ENCODE peak calls at places on chromosomes 12 and 14, in five cellular contexts. One of them, this sample, is unnamed.
A peak's percentile ranks its signal among the peaks of the same experiment; 100 is the strongest.

GRCh38 chr12:43444940-43445564 is 107.0 kb downstream of the ADAMTS20 start:
- DNase-seq in omental fat pad: peak; percentile 47
- DNase-seq in IMR-90: peak; percentile 59
- DNase-seq in Peyer's patch: no peak
- DNase-seq in dorsolateral prefrontal cortex: peak; percentile 6
- DNase-seq in this sample: no peak

GRCh38 chr14:77026166-77026929 is 2.2 kb downstream of the IRF2BPL start:
- DNase-seq in omental fat pad: no peak
- DNase-seq in IMR-90: peak; percentile 51
- DNase-seq in dorsolateral prefrontal cortex: peak; percentile 41
- DNase-seq in Peyer's patch: peak; percentile 69
- DNase-seq in this sample: no peak

GRCh38 chr14:91870001-91870400 is 2.7 kb upstream of the TC2N start:
- DNase-seq in IMR-90: no peak
- DNase-seq in Peyer's patch: no peak
- DNase-seq in dorsolateral prefrontal cortex: no peak
- DNase-seq in omental fat pad: no peak
- DNase-seq in this sample: no peak

GRCh38 chr12:2959194-2959507 is at the start of gene TEAD4:
- DNase-seq in dorsolateral prefrontal cortex: peak; percentile 29
- DNase-seq in Peyer's patch: peak; percentile 75
- DNase-seq in omental fat pad: no peak
- DNase-seq in IMR-90: peak; percentile 74
- DNase-seq in this sample: peak; percentile 69

GRCh38 chr12:112988224-112988623 is 9.9 kb downstream of the OAS2 start:
- DNase-seq in IMR-90: no peak
- DNase-seq in omental fat pad: no peak
- DNase-seq in dorsolateral prefrontal cortex: no peak
- DNase-seq in Peyer's patch: no peak
- DNase-seq in this sample: no peak

GRCh38 chr12:1474059-1474537 is 120.3 kb downstream of the FBXL14 start:
- DNase-seq in Peyer's patch: no peak
- DNase-seq in omental fat pad: no peak
- DNase-seq in IMR-90: peak; percentile 99
- DNase-seq in dorsolateral prefrontal cortex: no peak
- DNase-seq in this sample: no peak

GRCh38 chr14:52265248-52265647 is 2.2 kb upstream of the PTGDR start:
- DNase-seq in omental fat pad: no peak
- DNase-seq in IMR-90: no peak
- DNase-seq in Peyer's patch: no peak
- DNase-seq in dorsolateral prefrontal cortex: no peak
- DNase-seq in this sample: no peak

GRCh38 chr14:53411110-53411509 is 258.0 kb upstream of the DDHD1 start:
- DNase-seq in omental fat pad: no peak
- DNase-seq in Peyer's patch: no peak
- DNase-seq in dorsolateral prefrontal cortex: no peak
- DNase-seq in IMR-90: peak; percentile 94
- DNase-seq in this sample: no peak

GRCh38 chr14:67569011-67569650 is 30.9 kb downstream of the PIGH start:
- DNase-seq in IMR-90: no peak
- DNase-seq in dorsolateral prefrontal cortex: no peak
- DNase-seq in Peyer's patch: peak; percentile 41
- DNase-seq in omental fat pad: no peak
- DNase-seq in this sample: no peak

GRCh38 chr14:42140001-42140400 is 533.3 kb downstream of the LRFN5 start:
- DNase-seq in IMR-90: peak; percentile 54
- DNase-seq in omental fat pad: no peak
- DNase-seq in Peyer's patch: no peak
- DNase-seq in dorsolateral prefrontal cortex: no peak
- DNase-seq in this sample: no peak

GRCh38 chr12:52178984-52179383 is 12.8 kb downstream of the KRT80 start:
- DNase-seq in dorsolateral prefrontal cortex: no peak
- DNase-seq in Peyer's patch: no peak
- DNase-seq in omental fat pad: no peak
- DNase-seq in IMR-90: no peak
- DNase-seq in this sample: no peak

GRCh38 chr12:132700212-132700913 is 10.3 kb upstream of the PGAM5 start:
- DNase-seq in Peyer's patch: no peak
- DNase-seq in omental fat pad: no peak
- DNase-seq in IMR-90: peak; percentile 35
- DNase-seq in dorsolateral prefrontal cortex: no peak
- DNase-seq in this sample: no peak

GRCh38 chr12:51820721-51821422 is 27.6 kb downstream of the FIGNL2 start:
- DNase-seq in omental fat pad: no peak
- DNase-seq in Peyer's patch: peak; percentile 63
- DNase-seq in dorsolateral prefrontal cortex: peak; percentile 61
- DNase-seq in IMR-90: peak; percentile 60
- DNase-seq in this sample: peak; percentile 77

GRCh38 chr12:132445884-132446471 is 44.0 kb upstream of the FBRSL1 start:
- DNase-seq in dorsolateral prefrontal cortex: no peak
- DNase-seq in Peyer's patch: no peak
- DNase-seq in omental fat pad: peak; percentile 59
- DNase-seq in IMR-90: peak; percentile 70
- DNase-seq in this sample: no peak

GRCh38 chr14:105891631-105892452 is 365.5 kb downstream of the TMEM121 start:
- DNase-seq in dorsolateral prefrontal cortex: no peak
- DNase-seq in omental fat pad: no peak
- DNase-seq in Peyer's patch: peak; percentile 29
- DNase-seq in IMR-90: no peak
- DNase-seq in this sample: no peak

GRCh38 chr14:74401504-74402241 is 24.3 kb downstream of the SYNDIG1L start:
- DNase-seq in dorsolateral prefrontal cortex: no peak
- DNase-seq in Peyer's patch: no peak
- DNase-seq in IMR-90: no peak
- DNase-seq in omental fat pad: no peak
- DNase-seq in this sample: no peak

GRCh38 chr14:74403619-74404417 is 22.2 kb downstream of the SYNDIG1L start:
- DNase-seq in IMR-90: no peak
- DNase-seq in omental fat pad: no peak
- DNase-seq in dorsolateral prefrontal cortex: no peak
- DNase-seq in Peyer's patch: no peak
- DNase-seq in this sample: no peak

GRCh38 chr14:74400919-74401503 is 25.0 kb downstream of the SYNDIG1L start:
- DNase-seq in dorsolateral prefrontal cortex: no peak
- DNase-seq in omental fat pad: no peak
- DNase-seq in IMR-90: no peak
- DNase-seq in Peyer's patch: no peak
- DNase-seq in this sample: no peak

GRCh38 chr14:74402264-74403251 is 23.5 kb downstream of the SYNDIG1L start:
- DNase-seq in dorsolateral prefrontal cortex: no peak
- DNase-seq in IMR-90: no peak
- DNase-seq in Peyer's patch: no peak
- DNase-seq in omental fat pad: no peak
- DNase-seq in this sample: no peak

DNA sequence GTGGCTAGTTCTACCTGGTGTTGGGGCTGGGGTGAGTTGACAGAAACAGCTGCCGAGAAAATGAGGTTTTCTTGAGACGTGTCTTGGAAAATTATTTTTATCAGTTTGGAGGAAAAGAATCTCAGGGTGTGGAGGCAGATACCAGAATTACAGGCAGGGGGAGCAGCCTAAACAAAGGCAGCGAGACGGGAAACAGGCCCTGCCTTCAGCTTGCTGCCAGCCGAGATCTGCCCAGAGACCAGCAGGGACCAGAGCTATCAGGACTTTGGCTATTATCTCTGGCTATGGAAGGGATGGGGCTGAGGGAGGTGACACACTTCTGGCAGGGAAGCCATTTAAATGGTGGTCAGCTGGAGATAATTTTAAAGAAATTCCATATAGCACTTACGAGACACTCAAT is 25.7 kb downstream of the SYNDIG1L start:
- DNase-seq in dorsolateral prefrontal cortex: no peak
- DNase-seq in Peyer's patch: no peak
- DNase-seq in omental fat pad: no peak
- DNase-seq in IMR-90: no peak
- DNase-seq in this sample: no peak
- TF ChIP-seq CTCF in dorsolateral prefrontal cortex: no peak
- TF ChIP-seq CTCF in Peyer's patch: no peak
- TF ChIP-seq CTCF in omental fat pad: no peak
- TF ChIP-seq CTCF in IMR-90: no peak
- TF ChIP-seq CTCF in this sample: no peak

GRCh38 chr12:49068879-49069506 is 786 bp downstream of the RHEBL1 start:
- DNase-seq in IMR-90: no peak
- DNase-seq in omental fat pad: no peak
- DNase-seq in Peyer's patch: no peak
- DNase-seq in dorsolateral prefrontal cortex: peak; percentile 8
- DNase-seq in this sample: no peak

GRCh38 chr12:49064767-49065152 is 4.2 kb upstream of the KMT2D start:
- DNase-seq in Peyer's patch: no peak
- DNase-seq in omental fat pad: no peak
- DNase-seq in dorsolateral prefrontal cortex: no peak
- DNase-seq in IMR-90: no peak
- DNase-seq in this sample: no peak

GRCh38 chr12:49066120-49066519 is 3.7 kb downstream of the RHEBL1 start:
- DNase-seq in IMR-90: no peak
- DNase-seq in Peyer's patch: no peak
- DNase-seq in omental fat pad: no peak
- DNase-seq in dorsolateral prefrontal cortex: no peak
- DNase-seq in this sample: no peak

GRCh38 chr12:49070971-49071370 is 1.2 kb upstream of the RHEBL1 start:
- DNase-seq in omental fat pad: no peak
- DNase-seq in Peyer's patch: no peak
- DNase-seq in dorsolateral prefrontal cortex: no peak
- DNase-seq in IMR-90: no peak
- DNase-seq in this sample: no peak

DNA sequence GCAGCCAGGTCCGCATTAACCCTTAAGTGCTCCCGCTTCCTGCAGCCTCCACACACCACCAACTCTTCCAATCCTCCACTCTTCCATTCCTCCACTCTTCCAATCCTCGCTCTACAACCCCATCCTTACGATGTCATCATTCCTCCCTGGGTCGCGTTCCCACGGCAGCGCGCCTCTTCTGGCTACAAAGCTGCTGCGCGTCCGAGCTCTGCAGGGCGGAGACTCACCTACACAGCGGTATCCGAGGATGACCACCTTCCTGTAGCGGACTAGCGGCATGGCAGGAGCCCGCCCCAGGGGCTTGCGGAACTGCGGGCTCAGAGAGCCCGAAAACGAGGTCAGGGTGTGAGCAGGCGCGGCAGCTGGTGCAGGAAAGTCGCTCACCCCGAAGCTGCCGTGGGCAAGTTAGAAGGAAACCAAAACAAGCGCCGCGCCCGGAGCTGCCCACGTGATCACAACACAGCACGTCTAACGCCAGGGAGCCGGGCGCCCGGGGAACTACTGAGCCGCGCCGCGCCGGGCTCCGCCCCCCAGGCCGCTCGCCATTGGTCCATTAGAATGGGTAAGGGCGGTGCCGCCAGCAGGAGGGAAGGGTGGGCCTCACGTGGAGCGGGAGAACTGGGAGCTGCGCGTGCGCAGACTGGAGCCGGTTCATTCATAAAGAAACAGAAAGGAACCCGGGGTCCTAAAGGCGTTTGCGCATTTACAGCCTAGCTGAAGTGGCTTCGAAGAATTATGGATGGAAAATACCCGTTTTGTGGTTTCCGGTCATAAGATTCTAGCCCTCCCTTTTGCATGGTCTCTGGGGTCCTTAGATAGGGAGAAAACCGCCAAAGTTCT is at the start of gene RHEBL1:
- DNase-seq in omental fat pad: peak; percentile 97
- DNase-seq in dorsolateral prefrontal cortex: peak; percentile 97
- DNase-seq in IMR-90: peak; percentile 92
- DNase-seq in Peyer's patch: peak; percentile 99
- DNase-seq in this sample: peak; percentile 94
- TF ChIP-seq CTCF in omental fat pad: no peak
- TF ChIP-seq CTCF in dorsolateral prefrontal cortex: peak; percentile 55
- TF ChIP-seq CTCF in IMR-90: peak; percentile 10
- TF ChIP-seq CTCF in Peyer's patch: no peak
- TF ChIP-seq CTCF in this sample: no peak

DNA sequence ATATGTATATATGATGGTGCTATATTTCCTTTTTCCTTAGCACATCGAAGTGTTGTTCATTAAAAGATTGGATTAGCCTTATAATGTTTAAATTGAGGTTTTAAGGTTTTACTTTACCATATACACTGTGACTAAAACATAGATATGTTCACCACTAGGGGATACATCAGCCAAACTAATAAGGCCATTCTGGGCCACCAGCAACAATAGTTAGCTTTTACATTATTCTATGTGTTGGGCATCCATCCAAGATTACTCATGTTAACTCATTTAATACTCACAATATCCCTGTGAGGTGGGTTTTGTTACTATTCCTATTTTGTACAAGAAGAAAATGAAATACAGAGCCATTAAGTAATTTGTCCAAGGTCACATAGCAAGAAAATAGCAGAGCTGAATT is 202.6 kb upstream of the AVPR1A start:
- DNase-seq in Peyer's patch: no peak
- DNase-seq in IMR-90: peak; percentile 2
- DNase-seq in dorsolateral prefrontal cortex: no peak
- DNase-seq in omental fat pad: no peak
- DNase-seq in this sample: no peak
- TF ChIP-seq CTCF in Peyer's patch: no peak
- TF ChIP-seq CTCF in IMR-90: no peak
- TF ChIP-seq CTCF in dorsolateral prefrontal cortex: no peak
- TF ChIP-seq CTCF in omental fat pad: no peak
- TF ChIP-seq CTCF in this sample: no peak

GRCh38 chr14:88791252-88791621 is 1.5 kb downstream of the EML5 start:
- DNase-seq in Peyer's patch: no peak
- DNase-seq in dorsolateral prefrontal cortex: no peak
- DNase-seq in omental fat pad: no peak
- DNase-seq in IMR-90: no peak
- DNase-seq in this sample: no peak

GRCh38 chr14:88790501-88791251 is 2.1 kb downstream of the EML5 start:
- DNase-seq in omental fat pad: no peak
- DNase-seq in IMR-90: no peak
- DNase-seq in dorsolateral prefrontal cortex: no peak
- DNase-seq in Peyer's patch: no peak
- DNase-seq in this sample: no peak

GRCh38 chr14:88793259-88793625 is 489 bp upstream of the EML5 start:
- DNase-seq in Peyer's patch: no peak
- DNase-seq in omental fat pad: no peak
- DNase-seq in dorsolateral prefrontal cortex: peak; percentile 24
- DNase-seq in IMR-90: no peak
- DNase-seq in this sample: no peak

GRCh38 chr14:88791629-88792571 is 853 bp downstream of the EML5 start:
- DNase-seq in IMR-90: no peak
- DNase-seq in omental fat pad: no peak
- DNase-seq in Peyer's patch: peak; percentile 55
- DNase-seq in dorsolateral prefrontal cortex: peak; percentile 45
- DNase-seq in this sample: no peak

DNA sequence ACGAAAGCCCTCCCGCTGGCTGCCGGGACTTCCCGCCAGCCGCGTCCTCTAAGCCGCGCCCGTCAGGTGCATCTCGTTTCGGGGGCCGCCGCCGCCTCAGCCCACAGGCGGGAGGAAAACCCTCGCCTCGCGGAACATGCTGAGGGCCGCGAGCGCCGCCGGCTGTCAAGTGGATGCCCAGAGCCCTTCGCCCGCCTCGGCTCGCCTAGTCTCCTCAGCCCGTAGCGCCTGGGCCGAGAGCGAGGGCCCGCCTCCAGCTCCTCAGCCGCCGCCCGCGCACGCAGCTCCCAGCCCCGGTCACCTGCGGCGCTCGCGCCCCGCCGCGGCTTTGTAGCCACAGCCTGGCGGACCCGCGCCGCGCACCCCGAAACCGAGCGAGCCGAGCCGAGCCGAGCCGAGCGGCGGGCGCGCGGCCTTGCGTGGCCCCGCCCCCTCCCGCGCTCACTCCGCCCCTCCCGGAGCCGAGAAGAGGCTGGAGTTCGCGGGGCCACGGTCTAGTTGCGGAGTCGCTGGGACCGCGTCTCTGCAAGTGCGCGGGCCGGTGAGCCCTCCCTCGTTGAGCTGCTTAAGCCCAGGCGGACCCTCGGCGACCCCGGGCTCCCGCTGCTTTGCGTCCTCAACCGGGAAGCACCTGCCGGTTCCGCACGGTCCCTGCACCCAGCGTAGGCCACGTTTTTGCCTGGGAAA is at the start of gene EML5:
- DNase-seq in omental fat pad: peak; percentile 46
- DNase-seq in dorsolateral prefrontal cortex: peak; percentile 90
- DNase-seq in Peyer's patch: peak; percentile 94
- DNase-seq in IMR-90: peak; percentile 73
- DNase-seq in this sample: peak; percentile 20
- TF ChIP-seq CTCF in omental fat pad: no peak
- TF ChIP-seq CTCF in dorsolateral prefrontal cortex: peak; percentile 46
- TF ChIP-seq CTCF in Peyer's patch: no peak
- TF ChIP-seq CTCF in IMR-90: peak; percentile 37
- TF ChIP-seq CTCF in this sample: peak; percentile 25

This sample was measured in D721Med.